ENCODE peak calls at places on chromosome 14, in six cellular contexts. G, N, C, T, J and V are unnamed samples.

GRCh38 chr14:77654001-77654431 is 37.6 kb upstream of the SPTLC2 start:
- DNase-seq in G (no peak), N (no peak), C (no peak), T (no peak), J (peak), V (no peak)

GRCh38 chr14:51547260-51547659 is 104.5 kb upstream of the FRMD6 start:
- DNase-seq in G (no peak), N (no peak), C (no peak), T (no peak), J (no peak), V (no peak)

GRCh38 chr14:57057803-57058202 is 210.9 kb downstream of the EXOC5 start:
- DNase-seq in G (no peak), N (no peak), C (no peak), T (no peak), J (no peak), V (no peak)

GRCh38 chr14:91996951-91997371 is 42.9 kb downstream of the TRIP11 start:
- DNase-seq in G (no peak), N (peak), C (no peak), T (peak), J (no peak), V (no peak)

GRCh38 chr14:105397350-105397931 is 897 bp upstream of the TEX22 start:
- DNase-seq in G (no peak), N (no peak), C (no peak), T (no peak), J (no peak), V (no peak)

GRCh38 chr14:104283197-104284106 is 145.1 kb downstream of the KIF26A start:
- DNase-seq in G (no peak), N (no peak), C (no peak), T (no peak), J (no peak), V (no peak)

GRCh38 chr14:56055521-56055920 is 62.7 kb upstream of the PELI2 start:
- DNase-seq in G (no peak), N (no peak), C (no peak), T (no peak), J (no peak), V (no peak)

GRCh38 chr14:36672095-36672494 is 10.4 kb downstream of the PAX9 start:
- DNase-seq in G (no peak), N (no peak), C (no peak), T (no peak), J (no peak), V (no peak)

GRCh38 chr14:98901511-98902205 is 370.3 kb downstream of the BCL11B start:
- DNase-seq in G (no peak), N (no peak), C (no peak), T (no peak), J (no peak), V (no peak)

GRCh38 chr14:79018846-79019245 is 848.7 kb downstream of the NRXN3 start:
- DNase-seq in G (no peak), N (no peak), C (no peak), T (no peak), J (no peak), V (no peak)

GRCh38 chr14:102139248-102140026 is at the start of gene WDR20:
- DNase-seq in G (peak), N (peak), C (peak), T (peak), J (peak), V (peak)
- TF ChIP-seq POLR2A in G (peak), N (peak), C (peak), T (peak), J (peak), V (peak)

GRCh38 chr14:22685467-22685866 is 41.3 kb upstream of the OR6J1 start:
- DNase-seq in G (no peak), N (no peak), C (no peak), T (no peak), J (no peak), V (no peak)
- TF ChIP-seq POLR2AphosphoS5 in G (no peak), N (no peak), C (no peak), T (no peak), J (no peak), V (no peak)

GRCh38 chr14:72948481-72949138 is 22.3 kb downstream of the DCAF4 start:
- DNase-seq in G (peak), N (peak), C (peak), T (peak), J (peak), V (peak)
- TF ChIP-seq TAF1 in G (no peak), N (no peak), C (no peak), T (no peak), J (no peak), V (no peak)

DNA sequence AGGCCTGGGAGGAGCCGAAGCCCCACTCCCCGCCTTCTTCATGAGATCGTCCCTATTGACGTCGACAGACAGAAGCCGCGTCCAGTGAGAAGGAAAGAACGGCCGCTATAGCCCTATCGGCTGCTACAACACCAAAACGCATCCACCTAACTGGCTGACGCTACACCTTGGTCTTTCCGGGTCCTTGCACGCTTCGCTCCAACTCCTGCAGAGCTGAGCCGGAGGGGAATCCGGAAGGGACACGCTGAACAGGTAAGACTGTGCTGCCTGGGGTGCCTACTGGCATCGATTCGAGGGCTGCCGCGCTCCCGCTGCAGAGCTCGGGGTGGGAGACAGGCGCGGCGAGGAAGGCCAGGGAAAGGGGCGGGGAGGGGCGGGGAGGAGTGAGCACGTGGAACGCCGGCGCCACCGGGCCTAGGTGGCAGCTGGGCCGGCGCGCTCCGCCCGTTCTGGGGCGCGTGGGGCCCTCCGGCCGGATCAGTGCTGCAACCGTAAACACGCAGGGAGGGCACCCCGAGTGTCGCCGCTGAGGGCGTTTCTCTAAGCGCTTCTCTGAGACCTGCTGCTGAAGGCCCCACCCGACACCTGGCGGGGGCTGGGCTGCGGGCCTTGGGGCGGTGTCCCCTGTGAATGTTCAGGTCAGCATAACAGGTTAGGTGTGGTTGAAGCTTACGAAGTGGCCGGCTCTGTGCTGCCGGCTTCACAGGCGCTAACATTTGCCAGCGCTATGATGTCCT is at the start of gene DCAF4:
- DNase-seq in G (peak), N (peak), C (peak), T (peak), J (peak), V (peak)
- TF ChIP-seq POLR2A in G (no peak), N (peak), C (peak), T (peak), J (peak), V (no peak)

GRCh38 chr14:102314242-102315011 is 5.1 kb upstream of the ZNF839 start:
- DNase-seq in G (peak), N (peak), C (no peak), T (peak), J (peak), V (peak)
- TF ChIP-seq POLR2AphosphoS5 in G (no peak), N (no peak), C (no peak), T (no peak), J (no peak), V (no peak)

GRCh38 chr14:93306844-93307243 is 26.0 kb downstream of the BTBD7 start:
- DNase-seq in G (no peak), N (no peak), C (no peak), T (no peak), J (no peak), V (no peak)

GRCh38 chr14:93303659-93304058 is 29.2 kb downstream of the BTBD7 start:
- DNase-seq in G (no peak), N (peak), C (no peak), T (no peak), J (no peak), V (no peak)

GRCh38 chr14:93302688-93303581 is 29.9 kb downstream of the BTBD7 start:
- DNase-seq in G (no peak), N (no peak), C (no peak), T (no peak), J (no peak), V (no peak)

GRCh38 chr14:93305708-93306418 is 27.0 kb downstream of the BTBD7 start:
- DNase-seq in G (no peak), N (no peak), C (no peak), T (no peak), J (no peak), V (no peak)

GRCh38 chr14:93304771-93305170 is 28.1 kb downstream of the BTBD7 start:
- DNase-seq in G (no peak), N (no peak), C (no peak), T (peak), J (no peak), V (no peak)
- TF ChIP-seq TAF1 in G (no peak), N (no peak), C (no peak), T (no peak), J (no peak), V (no peak)

GRCh38 chr14:94483071-94483451 is 7.1 kb upstream of the SERPINA9 start:
- DNase-seq in G (no peak), N (no peak), C (peak), T (no peak), J (no peak), V (no peak)
- TF ChIP-seq POLR2A in G (no peak), N (no peak), C (no peak), T (no peak), J (no peak), V (no peak)